ENCODE peak calls at places on chromosomes 16 and 17, in five cellular contexts. G is hepatocyte, M is IMR-90, D is astrocyte, H is HCT116. K is an unnamed sample.

GRCh38 chr17:61240851-61241468 is 158.7 kb upstream of the TBX2 start:
- DNase-seq in D (no peak), M (no peak), H (no peak), G (no peak), K (no peak)

GRCh38 chr16:71956500-71956899 is 43.7 kb downstream of the PKD1L3 start:
- DNase-seq in M (no peak), D (no peak), G (no peak), H (no peak), K (no peak)

GRCh38 chr17:74646231-74646630 is 22.7 kb upstream of the CD300E start:
- DNase-seq in H (peak; percentile 54), D (no peak), M (no peak), G (no peak), K (peak; percentile 61)

GRCh38 chr16:2483160-2483559 is 8.2 kb downstream of the TBC1D24 start:
- DNase-seq in H (no peak), D (no peak), G (no peak), M (peak; percentile 27), K (no peak)

GRCh38 chr16:49788505-49788904 is 67.4 kb downstream of the ZNF423 start:
- DNase-seq in G (no peak), D (no peak), H (no peak), M (no peak), K (no peak)

GRCh38 chr16:53078765-53079484 is 24.1 kb downstream of the CHD9 start:
- DNase-seq in M (peak; percentile 53), G (no peak), D (no peak), H (no peak), K (no peak)

GRCh38 chr17:53516643-53517042 is 306.1 kb upstream of the KIF2B start:
- DNase-seq in G (peak; percentile 28), D (peak; percentile 15), M (no peak), H (no peak), K (no peak)

GRCh38 chr17:35795007-35795870 is at the start of gene MMP28:
- DNase-seq in H (no peak), G (peak; percentile 57), D (peak; percentile 21), M (no peak), K (no peak)

GRCh38 chr16:62068747-62069146 is 32.5 kb upstream of the CDH8 start:
- DNase-seq in M (no peak), G (no peak), D (no peak), H (no peak), K (peak; percentile 29)

GRCh38 chr16:10097273-10097672 is 85.0 kb downstream of the GRIN2A start:
- DNase-seq in G (no peak), M (no peak), D (peak; percentile 49), H (no peak), K (no peak)

GRCh38 chr17:17018612-17019429 is 23.4 kb upstream of the MPRIP start:
- DNase-seq in H (no peak), G (peak; percentile 74), D (no peak), M (no peak), K (no peak)

GRCh38 chr16:30054959-30055553 is 10.5 kb upstream of the ALDOA start:
- DNase-seq in H (no peak), G (no peak), M (no peak), D (no peak), K (peak; percentile 63)

GRCh38 chr17:38660097-38661026 is 14.4 kb downstream of the EPOP start:
- DNase-seq in G (no peak), H (no peak), M (no peak), D (no peak), K (no peak)

GRCh38 chr16:27097671-27098275 is 31.0 kb downstream of the C16orf82 start:
- DNase-seq in D (peak; percentile 38), H (no peak), G (no peak), M (no peak), K (no peak)

GRCh38 chr16:1261131-1261917 is 5.5 kb downstream of the TPSD1 start:
- DNase-seq in M (no peak), H (no peak), D (no peak), G (no peak), K (no peak)

GRCh38 chr16:30953511-30954124 is 3.9 kb upstream of the SETD1A start:
- DNase-seq in G (peak; percentile 88), H (peak; percentile 71), M (peak; percentile 71), D (peak; percentile 48), K (peak; percentile 91)

GRCh38 chr17:14038206-14038605 is 31.1 kb upstream of the COX10 start:
- DNase-seq in H (no peak), G (no peak), M (peak; percentile 63), D (peak; percentile 84), K (no peak)

GRCh38 chr16:7452090-7452489 is 119.4 kb downstream of the RBFOX1 start:
- DNase-seq in D (no peak), H (no peak), M (no peak), G (no peak), K (no peak)

GRCh38 chr17:81516439-81516838 is 3.8 kb upstream of the ACTG1 start:
- DNase-seq in M (no peak), G (no peak), D (no peak), H (no peak), K (no peak)

GRCh38 chr16:5616841-5617240 is 519.2 kb upstream of the EEF2KMT start:
- DNase-seq in D (no peak), M (no peak), H (no peak), G (no peak), K (no peak)

GRCh38 chr17:65572186-65572580 is 10.7 kb upstream of the AXIN2 start:
- DNase-seq in G (no peak), H (no peak), M (no peak), D (no peak), K (no peak)

GRCh38 chr17:36127882-36128369 is 24.3 kb downstream of the CCL4 start:
- DNase-seq in D (no peak), H (no peak), G (no peak), M (no peak), K (no peak)

GRCh38 chr16:88359008-88359407 is 23.8 kb upstream of the ZNF469 start:
- DNase-seq in M (no peak), H (no peak), G (no peak), D (no peak), K (no peak)

GRCh38 chr16:66042341-66042740 is 324.1 kb upstream of the CDH5 start:
- DNase-seq in G (no peak), M (no peak), D (no peak), H (no peak), K (no peak)

GRCh38 chr17:14316131-14316854 is 15.4 kb downstream of the HS3ST3B1 start:
- DNase-seq in D (peak; percentile 25), G (no peak), M (peak; percentile 62), H (no peak), K (no peak)

GRCh38 chr17:80833952-80834895 is 157.4 kb upstream of the CHMP6 start:
- DNase-seq in D (peak; percentile 62), M (peak; percentile 73), G (no peak), H (no peak), K (no peak)

GRCh38 chr17:71188811-71189492 is 931.9 kb upstream of the SOX9 start:
- DNase-seq in H (peak; percentile 16), M (peak; percentile 95), G (no peak), D (peak; percentile 98), K (no peak)

GRCh38 chr16:28597692-28598261 is 927 bp upstream of the SULT1A2 start:
- DNase-seq in D (no peak), M (no peak), G (peak; percentile 38), H (no peak), K (peak; percentile 58)

DNA sequence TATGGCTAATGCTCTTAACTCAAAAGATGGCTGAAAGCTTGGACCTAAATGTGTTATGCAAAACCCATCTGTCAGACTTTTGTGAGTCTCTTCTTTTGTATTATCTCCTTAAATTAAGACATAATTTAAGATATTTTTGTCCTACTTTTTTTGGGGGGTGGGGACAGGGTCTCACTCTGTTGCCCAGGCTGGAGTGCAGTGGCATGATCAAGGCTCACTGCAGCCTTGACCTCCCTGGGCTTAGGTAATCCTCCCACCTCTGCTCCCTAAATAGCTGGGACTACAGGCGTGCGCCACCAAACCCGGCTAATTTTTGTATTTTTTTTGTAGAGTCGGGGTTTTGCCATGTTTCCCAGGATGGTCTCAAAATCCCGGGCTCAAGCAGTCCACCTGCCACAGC is 7.1 kb downstream of the CLTC start:
- DNase-seq in D (no peak), G (no peak), M (no peak), H (no peak), K (no peak)
- H3K4me2 ChIP-seq in D (peak overlapping the region; percentile 30), G (peak overlapping the region; percentile 43), M (peak overlapping the region; percentile 29), H (no peak overlapping the region), K (peak overlapping the region; percentile 22)

DNA sequence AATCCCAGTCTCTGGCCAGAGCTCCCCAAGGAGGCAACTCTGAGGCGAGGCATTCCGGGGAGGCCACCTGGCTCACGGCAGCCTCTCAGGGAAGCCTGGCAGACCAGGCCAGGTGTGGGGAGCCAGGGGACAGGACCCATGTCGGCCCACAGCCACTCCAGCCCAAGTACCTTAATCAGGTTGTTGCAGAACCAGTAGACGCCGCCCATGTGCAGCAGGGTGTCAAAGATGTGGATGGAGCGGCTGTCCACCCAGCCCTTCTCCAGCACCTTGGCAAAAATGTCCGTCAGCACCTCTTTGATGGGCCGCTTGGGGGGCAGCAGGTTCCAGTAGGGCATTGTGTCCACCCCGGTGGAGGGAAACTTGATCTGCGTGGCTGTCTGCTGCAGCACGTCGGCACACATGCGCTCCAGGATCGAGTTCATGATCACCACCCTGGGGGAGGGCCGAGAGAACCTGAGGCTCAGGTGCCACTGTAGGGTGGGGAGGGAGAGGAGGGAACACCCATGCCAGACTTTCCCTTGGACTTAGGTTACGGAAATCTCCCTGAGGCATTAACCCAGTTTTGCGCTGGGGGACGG is 7.8 kb downstream of the CSF3 start:
- DNase-seq in G (peak; percentile 4), M (no peak), D (no peak), H (no peak), K (no peak)
- H3K4me2 ChIP-seq in G (peak overlapping the region; percentile 2), M (no peak overlapping the region), D (no peak overlapping the region), H (no peak overlapping the region), K (no peak overlapping the region)

DNA sequence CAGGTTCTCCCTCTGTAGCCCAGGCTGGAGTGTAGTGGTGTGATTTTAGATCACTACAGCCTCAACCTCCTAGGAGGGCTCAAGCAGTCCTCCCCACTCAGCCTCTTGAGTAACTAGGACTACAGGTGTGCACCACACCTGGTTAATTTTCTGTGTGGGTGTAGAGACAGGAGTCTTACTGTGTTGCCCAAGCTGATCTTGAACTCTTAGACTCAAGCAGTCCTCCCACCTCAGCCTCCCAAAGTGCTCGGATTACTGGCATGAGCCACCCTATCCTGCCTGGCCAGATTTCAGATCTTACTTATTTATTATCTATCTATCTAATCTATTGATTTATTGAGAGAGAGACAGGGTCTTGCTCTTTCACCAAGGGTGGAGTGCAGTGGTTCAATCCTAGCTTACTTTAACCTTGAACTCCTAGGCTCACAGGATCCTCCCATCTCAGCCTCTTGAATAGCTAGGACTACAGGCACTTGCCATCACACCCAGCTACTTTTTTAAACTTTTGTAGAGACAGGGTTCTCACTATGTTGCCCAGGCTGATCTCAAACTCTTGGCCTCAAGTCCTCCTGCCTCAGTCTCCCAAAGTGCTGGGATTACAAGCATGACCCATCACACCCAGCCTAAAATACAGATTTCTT is 61.8 kb downstream of the TUBD1 start:
- DNase-seq in M (no peak), G (no peak), D (no peak), H (no peak), K (no peak)
- H3K4me2 ChIP-seq in M (no peak overlapping the region), G (no peak overlapping the region), D (peak overlapping the region; percentile 27), H (peak overlapping the region; percentile 60), K (peak overlapping the region; percentile 91)

GRCh38 chr16:81696136-81696958 is 82.7 kb upstream of the PLCG2 start:
- DNase-seq in M (no peak), H (no peak), D (no peak), G (no peak), K (no peak)

GRCh38 chr16:81693047-81693446 is 86.0 kb upstream of the PLCG2 start:
- DNase-seq in M (peak; percentile 35), G (no peak), D (peak; percentile 80), H (no peak), K (no peak)

GRCh38 chr16:81693467-81694303 is 85.4 kb upstream of the PLCG2 start:
- DNase-seq in M (peak; percentile 86), G (no peak), H (no peak), D (peak; percentile 83), K (no peak)

GRCh38 chr16:81695431-81695890 is 83.6 kb upstream of the PLCG2 start:
- DNase-seq in D (peak; percentile 65), H (no peak), G (no peak), M (peak; percentile 4), K (no peak)

GRCh38 chr16:81694494-81695285 is 84.4 kb upstream of the PLCG2 start:
- DNase-seq in D (peak; percentile 24), M (no peak), H (no peak), G (no peak), K (no peak)
- H3K4me2 ChIP-seq in D (peak overlapping the region; percentile 49), M (no peak overlapping the region), H (no peak overlapping the region), G (no peak overlapping the region), K (no peak overlapping the region)